ENCODE peak calls at places on chromosome 4, in five cellular contexts. D is hepatocyte, F is HepG2, Y is small intestine, M is brain microvascular endothelial cell. O is an unnamed sample.

GRCh38 chr4:77156912-77157858 is at the start of gene CCNG2:
- DNase-seq in D (peak), F (peak), Y (peak), M (peak), O (peak)

GRCh38 chr4:13986533-13986932 is 359.0 kb upstream of the BOD1L1 start:
- DNase-seq in D (no peak), F (no peak), Y (no peak), M (no peak), O (no peak)

GRCh38 chr4:127113852-127114362 is 518.9 kb upstream of the INTU start:
- DNase-seq in D (no peak), F (no peak), Y (no peak), M (no peak), O (no peak)

GRCh38 chr4:41437264-41437566 is 100.7 kb upstream of the LIMCH1 start:
- DNase-seq in D (no peak), F (no peak), Y (no peak), M (no peak), O (no peak)

GRCh38 chr4:173522160-173522873 is 7.7 kb downstream of the HAND2 start:
- DNase-seq in D (peak), F (no peak), Y (peak), M (peak), O (peak)

GRCh38 chr4:56958111-56958517 is 19.3 kb downstream of the NOA1 start:
- DNase-seq in D (peak), F (no peak), Y (peak), M (peak), O (peak)

GRCh38 chr4:109989044-109989443 is 76.4 kb downstream of the EGF start:
- DNase-seq in D (peak), F (no peak), Y (peak), M (no peak), O (no peak)

GRCh38 chr4:174631901-174632758 is 109.8 kb upstream of the HPGD start:
- DNase-seq in D (peak), F (peak), Y (peak), M (peak), O (no peak)

GRCh38 chr4:41692717-41693345 is 55.7 kb downstream of the PHOX2B start:
- DNase-seq in D (peak), F (peak), Y (peak), M (peak), O (peak)

GRCh38 chr4:109861941-109862340 is 14.0 kb downstream of the LRIT3 start:
- DNase-seq in D (no peak), F (no peak), Y (no peak), M (no peak), O (no peak)

GRCh38 chr4:182062936-182063335 is 180.3 kb upstream of the TENM3 start:
- DNase-seq in D (peak), F (no peak), Y (no peak), M (peak), O (no peak)

GRCh38 chr4:38071801-38072567 is 111.8 kb downstream of the PTTG2 start:
- DNase-seq in D (no peak), F (peak), Y (no peak), M (no peak), O (no peak)

GRCh38 chr4:54540931-54541330 is 116.8 kb upstream of the KIT start:
- DNase-seq in D (no peak), F (no peak), Y (no peak), M (no peak), O (no peak)

GRCh38 chr4:73452953-73453700 is 17.1 kb downstream of the AFP start:
- DNase-seq in D (peak), F (peak), Y (peak), M (no peak), O (no peak)

GRCh38 chr4:102440498-102440897 is 60.7 kb upstream of the NFKB1 start:
- DNase-seq in D (no peak), F (no peak), Y (no peak), M (no peak), O (no peak)

GRCh38 chr4:37767546-37767945 is 58.9 kb upstream of the PGM2 start:
- DNase-seq in D (peak), F (peak), Y (peak), M (peak), O (peak)

GRCh38 chr4:180947421-180947820 is 1295.8 kb upstream of the TENM3 start:
- DNase-seq in D (peak), F (no peak), Y (no peak), M (no peak), O (no peak)

GRCh38 chr4:25448379-25449109 is 71.5 kb downstream of the ANAPC4 start:
- DNase-seq in D (no peak), F (no peak), Y (no peak), M (no peak), O (no peak)

GRCh38 chr4:22500831-22501714 is 14.8 kb downstream of the ADGRA3 start:
- DNase-seq in D (peak), F (no peak), Y (peak), M (peak), O (no peak)

GRCh38 chr4:157217708-157218107 is 2.8 kb upstream of the GRIA2 start:
- DNase-seq in D (peak), F (peak), Y (peak), M (no peak), O (no peak)

GRCh38 chr4:186191266-186192067 is at the start of gene CYP4V2:
- DNase-seq in D (peak), F (peak), Y (peak), M (peak), O (peak)

GRCh38 chr4:154497901-154498300 is 6.3 kb upstream of the DCHS2 start:
- DNase-seq in D (no peak), F (no peak), Y (no peak), M (no peak), O (no peak)

GRCh38 chr4:135120190-135120589 is 918.6 kb upstream of the PABPC4L start:
- DNase-seq in D (no peak), F (no peak), Y (no peak), M (peak), O (no peak)

GRCh38 chr4:37737456-37737855 is 51.3 kb upstream of the RELL1 start:
- DNase-seq in D (no peak), F (no peak), Y (no peak), M (peak), O (no peak)

GRCh38 chr4:8506373-8507250 is 66.0 kb downstream of the TRMT44 start:
- DNase-seq in D (peak), F (no peak), Y (no peak), M (peak), O (peak)

GRCh38 chr4:10673817-10674369 is 10.7 kb downstream of the CLNK start:
- DNase-seq in D (no peak), F (no peak), Y (no peak), M (no peak), O (no peak)

GRCh38 chr4:86968477-86969015 is 33.7 kb downstream of the AFF1 start:
- DNase-seq in D (no peak), F (no peak), Y (no peak), M (peak), O (no peak)

GRCh38 chr4:84455697-84456096 is 43.4 kb downstream of the NKX6-1 start:
- DNase-seq in D (no peak), F (no peak), Y (no peak), M (peak), O (no peak)

GRCh38 chr4:73704314-73705055 is 35.9 kb upstream of the CXCL8 start:
- DNase-seq in D (peak), F (peak), Y (peak), M (peak), O (peak)

GRCh38 chr4:173257732-173258717 is 76.1 kb downstream of the HMGB2 start:
- DNase-seq in D (peak), F (peak), Y (peak), M (peak), O (peak)

GRCh38 chr4:8494983-8495548 is 54.5 kb downstream of the TRMT44 start:
- DNase-seq in D (no peak), F (no peak), Y (no peak), M (no peak), O (no peak)

GRCh38 chr4:7976025-7976424 is 36.4 kb upstream of the AFAP1 start:
- DNase-seq in D (no peak), F (no peak), Y (no peak), M (no peak), O (no peak)

GRCh38 chr4:134189949-134190348 is 11.6 kb downstream of the PABPC4L start:
- DNase-seq in D (no peak), F (no peak), Y (no peak), M (no peak), O (no peak)

GRCh38 chr4:164695650-164696049 is 58.3 kb upstream of the SMIM31 start:
- DNase-seq in D (no peak), F (no peak), Y (no peak), M (no peak), O (no peak)

GRCh38 chr4:1961563-1961962 is 47.2 kb downstream of the NELFA start:
- DNase-seq in D (no peak), F (no peak), Y (no peak), M (no peak), O (no peak)

GRCh38 chr4:85870298-85871083 is 395.5 kb downstream of the ARHGAP24 start:
- DNase-seq in D (no peak), F (no peak), Y (peak), M (no peak), O (no peak)

GRCh38 chr4:16626945-16627344 is 271.5 kb downstream of the LDB2 start:
- DNase-seq in D (peak), F (no peak), Y (no peak), M (peak), O (no peak)

GRCh38 chr4:125105561-125105960 is 209.2 kb upstream of the FAT4 start:
- DNase-seq in D (no peak), F (no peak), Y (no peak), M (no peak), O (no peak)

DNA sequence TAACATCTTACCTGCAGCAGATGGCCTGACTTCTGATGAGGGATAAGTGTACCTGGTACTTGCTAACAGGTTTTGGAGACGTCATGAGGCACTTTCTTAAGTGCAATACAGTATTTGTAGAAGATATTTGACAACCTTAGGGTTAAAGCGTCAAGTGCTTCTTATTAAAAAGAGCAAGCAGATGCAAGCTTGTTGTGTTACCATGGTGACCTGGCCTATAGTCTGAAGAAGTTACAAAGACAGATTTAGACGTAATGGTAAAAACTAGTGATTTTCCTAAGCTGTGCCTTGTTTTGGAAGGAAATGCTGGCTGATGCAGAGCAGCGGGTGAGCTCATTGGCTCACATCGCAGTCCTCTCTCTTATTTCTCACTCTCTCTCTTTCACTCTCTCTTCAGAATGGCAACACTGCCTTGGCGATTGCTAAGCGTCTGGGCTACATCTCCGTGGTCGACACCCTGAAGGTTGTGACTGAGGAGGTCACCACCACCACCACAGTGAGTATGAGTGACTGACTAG is 243.6 kb downstream of the ANK2 start:
- DNase-seq in D (peak), F (no peak), Y (no peak), M (peak), O (peak)
- H3K4me3 ChIP-seq in D (no peak), F (no peak), Y (no peak), M (no peak), O (peak)

DNA sequence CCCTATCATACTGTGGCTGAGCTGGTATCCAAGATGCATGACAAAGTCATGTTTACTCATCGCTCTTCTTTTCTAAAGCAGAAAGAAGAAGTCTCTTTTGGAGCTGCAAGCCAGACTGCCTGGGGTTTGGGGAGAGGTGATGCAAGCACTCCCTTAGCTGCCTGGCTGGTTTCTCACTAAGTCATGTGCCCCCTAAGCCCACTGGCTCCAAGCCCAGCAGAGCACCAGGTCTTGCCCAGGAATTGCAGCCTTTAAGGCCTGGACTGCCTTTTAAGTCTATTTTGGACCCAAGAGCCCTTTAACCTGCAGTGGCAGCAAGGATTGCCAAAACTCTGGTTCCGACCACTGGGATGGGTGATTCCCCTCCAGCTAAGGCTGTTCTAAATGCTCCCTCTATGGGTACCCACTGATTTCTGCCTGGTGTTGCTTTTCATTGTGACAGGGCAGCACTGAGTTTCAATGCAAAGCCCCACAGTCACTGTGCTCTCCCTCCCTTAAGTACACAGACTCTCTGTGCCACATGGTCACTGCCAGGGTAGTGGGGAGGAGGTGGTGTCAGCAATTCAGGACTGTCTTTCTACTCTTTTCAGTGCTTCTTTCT is 548.6 kb downstream of the TLL1 start:
- DNase-seq in D (no peak), F (no peak), Y (no peak), M (peak), O (no peak)
- H3K4me3 ChIP-seq in D (no peak), F (no peak), Y (no peak), M (no peak), O (no peak)

GRCh38 chr4:23855912-23856605 is 33.8 kb downstream of the PPARGC1A start:
- DNase-seq in D (no peak), F (peak), Y (no peak), M (peak), O (no peak)
- H3K4me3 ChIP-seq in D (no peak), F (no peak), Y (no peak), M (no peak), O (no peak)

GRCh38 chr4:101141855-101142254 is 205.5 kb downstream of the PPP3CA start:
- DNase-seq in D (no peak), F (no peak), Y (no peak), M (no peak), O (no peak)

GRCh38 chr4:101140228-101140627 is 207.1 kb downstream of the PPP3CA start:
- DNase-seq in D (no peak), F (no peak), Y (peak), M (no peak), O (no peak)

GRCh38 chr4:101135371-101136010 is 211.8 kb downstream of the PPP3CA start:
- DNase-seq in D (no peak), F (no peak), Y (no peak), M (no peak), O (no peak)

GRCh38 chr4:101141230-101141629 is 206.1 kb downstream of the PPP3CA start:
- DNase-seq in D (no peak), F (no peak), Y (no peak), M (no peak), O (no peak)

GRCh38 chr4:101136373-101137370 is 210.7 kb downstream of the PPP3CA start:
- DNase-seq in D (no peak), F (no peak), Y (no peak), M (no peak), O (no peak)
- H3K4me3 ChIP-seq in D (no peak), F (no peak), Y (no peak), M (no peak), O (no peak)

GRCh38 chr4:140653718-140654515 is 85.2 kb upstream of the UCP1 start:
- DNase-seq in D (peak), F (no peak), Y (no peak), M (peak), O (no peak)
- H3K4me3 ChIP-seq in D (no peak), F (no peak), Y (no peak), M (no peak), O (no peak)

O was measured in psoas muscle.